ENCODE peak calls at places on chromosomes 5 and 9, in seven cellular contexts. One of them, this sample, is unnamed.

GRCh38 chr5:3535414-3536211 is 60.0 kb upstream of the IRX1 start:
- DNase-seq in foreskin fibroblast: no peak
- DNase-seq in kidney: no peak
- DNase-seq in coronary artery: no peak
- DNase-seq in heart right ventricle: no peak
- DNase-seq in uterus: no peak
- DNase-seq in sigmoid colon: no peak
- DNase-seq in this sample: no peak

GRCh38 chr9:124520206-124520596 is 13.0 kb upstream of the NR5A1 start:
- DNase-seq in sigmoid colon: peak
- DNase-seq in coronary artery: no peak
- DNase-seq in heart right ventricle: no peak
- DNase-seq in kidney: no peak
- DNase-seq in foreskin fibroblast: no peak
- DNase-seq in uterus: no peak
- DNase-seq in this sample: no peak

GRCh38 chr5:73796164-73797141 is 170.5 kb downstream of the ARHGEF28 start:
- DNase-seq in coronary artery: no peak
- DNase-seq in heart right ventricle: peak
- DNase-seq in uterus: peak
- DNase-seq in kidney: peak
- DNase-seq in sigmoid colon: no peak
- DNase-seq in foreskin fibroblast: peak
- DNase-seq in this sample: peak

GRCh38 chr9:5375790-5376477 is 36.3 kb upstream of the RLN1 start:
- DNase-seq in uterus: no peak
- DNase-seq in kidney: no peak
- DNase-seq in sigmoid colon: no peak
- DNase-seq in coronary artery: no peak
- DNase-seq in foreskin fibroblast: no peak
- DNase-seq in heart right ventricle: no peak
- DNase-seq in this sample: no peak

GRCh38 chr5:170854550-170854949 is 7.3 kb upstream of the RANBP17 start:
- DNase-seq in uterus: no peak
- DNase-seq in coronary artery: no peak
- DNase-seq in kidney: no peak
- DNase-seq in heart right ventricle: no peak
- DNase-seq in foreskin fibroblast: no peak
- DNase-seq in sigmoid colon: no peak
- DNase-seq in this sample: no peak

GRCh38 chr5:44546283-44546682 is 157.1 kb upstream of the FGF10 start:
- DNase-seq in heart right ventricle: no peak
- DNase-seq in sigmoid colon: no peak
- DNase-seq in kidney: no peak
- DNase-seq in uterus: no peak
- DNase-seq in coronary artery: no peak
- DNase-seq in foreskin fibroblast: peak
- DNase-seq in this sample: no peak

GRCh38 chr9:134187821-134188420 is 23.6 kb upstream of the RNU6ATAC start:
- DNase-seq in kidney: peak
- DNase-seq in heart right ventricle: no peak
- DNase-seq in uterus: no peak
- DNase-seq in sigmoid colon: peak
- DNase-seq in foreskin fibroblast: no peak
- DNase-seq in coronary artery: no peak
- DNase-seq in this sample: no peak

GRCh38 chr5:170216262-170216864 is 16.4 kb upstream of the C5orf58 start:
- DNase-seq in heart right ventricle: peak
- DNase-seq in uterus: no peak
- DNase-seq in sigmoid colon: no peak
- DNase-seq in foreskin fibroblast: peak
- DNase-seq in coronary artery: no peak
- DNase-seq in kidney: no peak
- DNase-seq in this sample: no peak

GRCh38 chr9:31415184-31415583 is 969.3 kb upstream of the ACO1 start:
- DNase-seq in heart right ventricle: no peak
- DNase-seq in coronary artery: no peak
- DNase-seq in foreskin fibroblast: no peak
- DNase-seq in kidney: no peak
- DNase-seq in uterus: no peak
- DNase-seq in sigmoid colon: no peak
- DNase-seq in this sample: no peak

GRCh38 chr9:135068776-135069415 is 18.6 kb upstream of the OLFM1 start:
- DNase-seq in heart right ventricle: no peak
- DNase-seq in foreskin fibroblast: no peak
- DNase-seq in coronary artery: peak
- DNase-seq in uterus: peak
- DNase-seq in sigmoid colon: peak
- DNase-seq in kidney: peak
- DNase-seq in this sample: no peak

GRCh38 chr9:69427286-69427685 is 102.3 kb downstream of the ENTREP1 start:
- DNase-seq in coronary artery: no peak
- DNase-seq in heart right ventricle: no peak
- DNase-seq in foreskin fibroblast: no peak
- DNase-seq in sigmoid colon: no peak
- DNase-seq in uterus: no peak
- DNase-seq in kidney: no peak
- DNase-seq in this sample: no peak

GRCh38 chr5:121658221-121658620 is 193.5 kb upstream of the FTMT start:
- DNase-seq in kidney: no peak
- DNase-seq in sigmoid colon: no peak
- DNase-seq in heart right ventricle: no peak
- DNase-seq in coronary artery: no peak
- DNase-seq in foreskin fibroblast: no peak
- DNase-seq in uterus: no peak
- DNase-seq in this sample: no peak

GRCh38 chr5:14270212-14270702 is 127.1 kb downstream of the TRIO start:
- DNase-seq in uterus: peak
- DNase-seq in heart right ventricle: peak
- DNase-seq in sigmoid colon: no peak
- DNase-seq in coronary artery: peak
- DNase-seq in foreskin fibroblast: peak
- DNase-seq in kidney: no peak
- DNase-seq in this sample: no peak

GRCh38 chr9:81108821-81109220 is 580.5 kb downstream of the TLE1 start:
- DNase-seq in uterus: no peak
- DNase-seq in foreskin fibroblast: peak
- DNase-seq in coronary artery: no peak
- DNase-seq in kidney: no peak
- DNase-seq in heart right ventricle: no peak
- DNase-seq in sigmoid colon: no peak
- DNase-seq in this sample: no peak

GRCh38 chr5:61687371-61687770 is 355.3 kb downstream of the ZSWIM6 start:
- DNase-seq in kidney: no peak
- DNase-seq in sigmoid colon: no peak
- DNase-seq in foreskin fibroblast: no peak
- DNase-seq in coronary artery: no peak
- DNase-seq in heart right ventricle: no peak
- DNase-seq in uterus: no peak
- DNase-seq in this sample: no peak

GRCh38 chr5:94217216-94217615 is 401.2 kb downstream of the KIAA0825 start:
- DNase-seq in coronary artery: no peak
- DNase-seq in heart right ventricle: no peak
- DNase-seq in foreskin fibroblast: peak
- DNase-seq in uterus: no peak
- DNase-seq in sigmoid colon: no peak
- DNase-seq in kidney: no peak
- DNase-seq in this sample: no peak

GRCh38 chr5:137753227-137753985 is 757 bp downstream of the HNRNPA0 start:
- DNase-seq in sigmoid colon: peak
- DNase-seq in foreskin fibroblast: peak
- DNase-seq in coronary artery: peak
- DNase-seq in heart right ventricle: peak
- DNase-seq in uterus: peak
- DNase-seq in kidney: peak
- DNase-seq in this sample: no peak

GRCh38 chr5:32072054-32072453 is 102.1 kb downstream of the GOLPH3 start:
- DNase-seq in uterus: no peak
- DNase-seq in foreskin fibroblast: no peak
- DNase-seq in sigmoid colon: no peak
- DNase-seq in kidney: no peak
- DNase-seq in coronary artery: no peak
- DNase-seq in heart right ventricle: no peak
- DNase-seq in this sample: no peak

GRCh38 chr5:32076699-32077695 is 97.1 kb downstream of the GOLPH3 start:
- DNase-seq in heart right ventricle: peak
- DNase-seq in kidney: no peak
- DNase-seq in coronary artery: no peak
- DNase-seq in sigmoid colon: no peak
- DNase-seq in uterus: peak
- DNase-seq in foreskin fibroblast: peak
- DNase-seq in this sample: no peak

GRCh38 chr5:32071351-32071944 is 102.7 kb downstream of the GOLPH3 start:
- DNase-seq in sigmoid colon: peak
- DNase-seq in heart right ventricle: no peak
- DNase-seq in kidney: no peak
- DNase-seq in coronary artery: no peak
- DNase-seq in uterus: peak
- DNase-seq in foreskin fibroblast: no peak
- DNase-seq in this sample: no peak

GRCh38 chr5:32069396-32069795 is 104.7 kb downstream of the GOLPH3 start:
- DNase-seq in foreskin fibroblast: no peak
- DNase-seq in heart right ventricle: no peak
- DNase-seq in uterus: no peak
- DNase-seq in kidney: no peak
- DNase-seq in coronary artery: no peak
- DNase-seq in sigmoid colon: no peak
- DNase-seq in this sample: no peak

GRCh38 chr5:32074401-32074800 is 99.7 kb downstream of the GOLPH3 start:
- DNase-seq in foreskin fibroblast: no peak
- DNase-seq in uterus: no peak
- DNase-seq in sigmoid colon: no peak
- DNase-seq in kidney: no peak
- DNase-seq in coronary artery: no peak
- DNase-seq in heart right ventricle: no peak
- DNase-seq in this sample: no peak
- TF ChIP-seq CTCF in foreskin fibroblast: no peak
- TF ChIP-seq CTCF in uterus: no peak
- TF ChIP-seq CTCF in sigmoid colon: no peak
- TF ChIP-seq CTCF in kidney: no peak
- TF ChIP-seq CTCF in coronary artery: no peak
- TF ChIP-seq CTCF in heart right ventricle: no peak
- TF ChIP-seq CTCF in this sample: no peak

GRCh38 chr9:133131506-133131905 is 10.5 kb upstream of the RALGDS start:
- DNase-seq in coronary artery: no peak
- DNase-seq in heart right ventricle: no peak
- DNase-seq in uterus: no peak
- DNase-seq in foreskin fibroblast: no peak
- DNase-seq in sigmoid colon: no peak
- DNase-seq in kidney: no peak
- DNase-seq in this sample: no peak

GRCh38 chr9:133132174-133132573 is 11.1 kb upstream of the RALGDS start:
- DNase-seq in kidney: peak
- DNase-seq in uterus: no peak
- DNase-seq in foreskin fibroblast: no peak
- DNase-seq in heart right ventricle: no peak
- DNase-seq in coronary artery: no peak
- DNase-seq in sigmoid colon: no peak
- DNase-seq in this sample: no peak

GRCh38 chr9:133134419-133135190 is 13.6 kb upstream of the RALGDS start:
- DNase-seq in sigmoid colon: no peak
- DNase-seq in heart right ventricle: no peak
- DNase-seq in coronary artery: no peak
- DNase-seq in kidney: peak
- DNase-seq in uterus: no peak
- DNase-seq in foreskin fibroblast: no peak
- DNase-seq in this sample: no peak

GRCh38 chr9:133135193-133135745 is 14.2 kb upstream of the RALGDS start:
- DNase-seq in kidney: peak
- DNase-seq in foreskin fibroblast: peak
- DNase-seq in uterus: peak
- DNase-seq in sigmoid colon: peak
- DNase-seq in heart right ventricle: peak
- DNase-seq in coronary artery: no peak
- DNase-seq in this sample: no peak

DNA sequence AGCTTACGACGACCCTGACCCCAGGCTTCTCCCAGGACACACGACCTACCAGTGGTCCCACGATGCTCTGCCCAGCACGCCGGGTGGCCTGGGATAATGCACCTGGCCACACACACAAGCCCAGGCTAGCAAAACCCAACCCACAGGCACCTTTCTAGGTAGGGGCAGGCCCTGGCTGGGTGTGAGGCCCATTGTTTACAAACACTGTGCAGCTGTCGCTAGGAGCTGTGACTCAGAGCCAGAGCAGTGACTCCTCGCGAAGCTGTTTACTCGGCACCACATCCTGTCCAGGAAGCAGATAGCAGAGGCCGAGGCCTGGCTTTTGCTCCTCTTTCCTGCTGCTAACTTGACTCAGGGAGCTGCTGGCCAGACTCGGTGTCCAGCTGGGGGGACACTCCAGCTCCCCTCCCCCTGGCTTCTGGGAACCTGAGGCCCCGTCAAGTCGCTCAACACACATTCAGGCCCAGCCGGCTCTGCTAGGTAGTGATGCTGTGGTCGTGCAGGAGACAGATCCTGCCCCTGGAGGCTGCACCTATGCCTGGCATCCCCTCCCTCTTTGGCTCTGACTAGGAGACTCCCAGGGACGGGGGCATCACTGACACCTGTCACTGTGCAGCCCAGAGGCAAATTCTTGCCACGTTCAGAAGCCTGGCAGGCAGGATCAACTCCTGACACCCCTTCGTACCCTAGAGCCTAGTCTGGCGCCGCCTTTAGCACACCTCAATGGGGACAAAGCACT is 12.8 kb upstream of the RALGDS start:
- DNase-seq in coronary artery: peak
- DNase-seq in foreskin fibroblast: peak
- DNase-seq in heart right ventricle: peak
- DNase-seq in sigmoid colon: peak
- DNase-seq in kidney: peak
- DNase-seq in uterus: peak
- DNase-seq in this sample: peak
- H3K4me3 ChIP-seq in coronary artery: peak
- H3K4me3 ChIP-seq in foreskin fibroblast: no peak
- H3K4me3 ChIP-seq in heart right ventricle: no peak
- H3K4me3 ChIP-seq in sigmoid colon: no peak
- H3K4me3 ChIP-seq in kidney: no peak
- H3K4me3 ChIP-seq in uterus: no peak
- H3K4me3 ChIP-seq in this sample: peak

DNA sequence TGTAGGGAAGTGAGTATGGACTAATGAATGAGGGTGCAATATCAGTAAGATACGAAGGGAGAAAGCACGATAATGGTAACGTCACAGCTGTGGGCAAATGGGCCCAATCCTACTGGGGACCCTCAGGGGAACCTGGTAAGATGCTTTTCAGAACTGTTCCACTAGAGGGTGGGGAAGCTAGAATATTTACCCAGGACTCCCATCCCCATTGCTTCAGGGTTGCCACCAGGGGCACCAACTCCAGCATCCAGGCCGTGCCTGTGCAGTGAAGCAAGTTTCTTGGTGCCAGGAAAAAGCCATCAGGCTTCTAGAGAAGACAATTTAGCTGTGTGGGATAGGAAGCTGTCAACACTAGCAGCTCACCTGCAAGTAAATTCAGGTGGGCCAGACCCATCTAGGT is 409.3 kb downstream of the AGTPBP1 start:
- DNase-seq in coronary artery: no peak
- DNase-seq in kidney: no peak
- DNase-seq in uterus: no peak
- DNase-seq in heart right ventricle: no peak
- DNase-seq in sigmoid colon: no peak
- DNase-seq in foreskin fibroblast: no peak
- DNase-seq in this sample: no peak
- TF ChIP-seq CTCF in coronary artery: no peak
- TF ChIP-seq CTCF in kidney: no peak
- TF ChIP-seq CTCF in uterus: no peak
- TF ChIP-seq CTCF in heart right ventricle: peak
- TF ChIP-seq CTCF in sigmoid colon: no peak
- TF ChIP-seq CTCF in foreskin fibroblast: no peak
- TF ChIP-seq CTCF in this sample: peak

GRCh38 chr5:160312960-160313734 is 783 bp upstream of the CCNJL start:
- DNase-seq in coronary artery: no peak
- DNase-seq in heart right ventricle: no peak
- DNase-seq in foreskin fibroblast: peak
- DNase-seq in sigmoid colon: no peak
- DNase-seq in kidney: no peak
- DNase-seq in uterus: no peak
- DNase-seq in this sample: no peak
- H3K4me3 ChIP-seq in coronary artery: peak
- H3K4me3 ChIP-seq in heart right ventricle: peak
- H3K4me3 ChIP-seq in foreskin fibroblast: peak
- H3K4me3 ChIP-seq in sigmoid colon: peak
- H3K4me3 ChIP-seq in kidney: peak
- H3K4me3 ChIP-seq in uterus: peak
- H3K4me3 ChIP-seq in this sample: no peak